ENCODE peak calls at places on chromosomes 2 and 18, in ten cellular contexts. K, H, D, L, E, M, J, W, T and Q are unnamed samples.

GRCh38 chr2:68742638-68743037 is 8.0 kb downstream of the ARHGAP25 start:
- DNase-seq in K (no peak), H (no peak), D (no peak), L (no peak), E (no peak), M (no peak), J (no peak), W (no peak), T (no peak), Q (no peak)

GRCh38 chr18:36514778-36515177 is 217.3 kb downstream of the FHOD3 start:
- DNase-seq in K (no peak), H (no peak), D (no peak), L (peak; percentile 63), E (no peak), M (no peak), J (no peak), W (no peak), T (no peak), Q (no peak)

GRCh38 chr2:143903172-143903856 is 616.6 kb downstream of the ZEB2 start:
- DNase-seq in K (no peak), H (no peak), D (peak; percentile 4), L (no peak), E (no peak), M (no peak), J (no peak), W (no peak), T (no peak), Q (no peak)

GRCh38 chr2:27442282-27442980 is at the start of gene KRTCAP3:
- DNase-seq in K (no peak), H (peak; percentile 42), D (no peak), L (peak; percentile 83), E (peak; percentile 37), M (no peak), J (no peak), W (no peak), T (no peak), Q (no peak)

GRCh38 chr18:10379511-10379910 is 74.9 kb upstream of the APCDD1 start:
- DNase-seq in K (no peak), H (no peak), D (no peak), L (no peak), E (no peak), M (no peak), J (no peak), W (peak; percentile 26), T (no peak), Q (no peak)

GRCh38 chr18:2906522-2907458 is 60.0 kb downstream of the EMILIN2 start:
- DNase-seq in K (no peak), H (peak; percentile 36), D (no peak), L (no peak), E (no peak), M (no peak), J (no peak), W (peak; percentile 45), T (peak; percentile 18), Q (peak; percentile 74)

GRCh38 chr2:160317113-160318099 is 117.3 kb upstream of the ITGB6 start:
- DNase-seq in K (no peak), H (no peak), D (no peak), L (no peak), E (no peak), M (no peak), J (no peak), W (no peak), T (no peak), Q (no peak)

GRCh38 chr2:53767405-53768232 is at the start of gene CHAC2:
- DNase-seq in K (peak; percentile 89), H (peak; percentile 67), D (peak; percentile 83), L (peak; percentile 80), E (peak; percentile 84), M (peak; percentile 84), J (peak; percentile 56), W (peak; percentile 89), T (peak; percentile 89), Q (peak; percentile 83)

GRCh38 chr18:56298935-56299334 is 339.5 kb downstream of the TXNL1 start:
- DNase-seq in K (no peak), H (no peak), D (peak; percentile 39), L (no peak), E (no peak), M (peak; percentile 23), J (no peak), W (peak; percentile 68), T (peak; percentile 72), Q (peak; percentile 80)

GRCh38 chr2:164479460-164479859 is 141.8 kb downstream of the GRB14 start:
- DNase-seq in K (no peak), H (no peak), D (peak; percentile 45), L (no peak), E (no peak), M (peak; percentile 10), J (no peak), W (peak; percentile 56), T (peak; percentile 26), Q (no peak)

GRCh38 chr2:33583194-33583938 is 15.7 kb downstream of the FAM98A start:
- DNase-seq in K (no peak), H (no peak), D (peak; percentile 32), L (no peak), E (no peak), M (peak; percentile 17), J (no peak), W (peak; percentile 63), T (peak; percentile 25), Q (peak; percentile 46)

GRCh38 chr2:37464064-37464463 is 119.6 kb downstream of the QPCT start:
- DNase-seq in K (no peak), H (no peak), D (no peak), L (peak; percentile 16), E (no peak), M (no peak), J (no peak), W (no peak), T (no peak), Q (no peak)

GRCh38 chr2:166127217-166128155 is at the start of gene SCN1A:
- DNase-seq in K (no peak), H (no peak), D (peak; percentile 43), L (peak; percentile 9), E (no peak), M (peak; percentile 10), J (no peak), W (peak; percentile 73), T (peak; percentile 4), Q (peak; percentile 2)

GRCh38 chr2:235358981-235359471 is 134.8 kb upstream of the AGAP1 start:
- DNase-seq in K (no peak), H (no peak), D (peak; percentile 57), L (no peak), E (no peak), M (no peak), J (no peak), W (peak; percentile 82), T (peak; percentile 94), Q (peak; percentile 18)